ENCODE peak calls at places on chromosomes 2 and 18, in eight cellular contexts. G, S, C, N, P, M, O and D are unnamed samples.

GRCh38 chr2:136322436-136322835 is 204.5 kb upstream of the CXCR4 start:
- DNase-seq in M (no peak), P (no peak), S (no peak), O (no peak), C (no peak), N (no peak), G (no peak), D (no peak)

GRCh38 chr2:160062283-160063005 is at the start of gene PLA2R1:
- DNase-seq in S (peak; percentile 49), O (no peak), M (no peak), P (peak; percentile 72), C (peak; percentile 52), N (no peak), G (no peak), D (no peak)

GRCh38 chr18:48405971-48406370 is 3.2 kb downstream of the ZBTB7C start:
- DNase-seq in S (no peak), M (no peak), N (no peak), G (no peak), C (no peak), P (no peak), O (no peak), D (no peak)

GRCh38 chr18:76410660-76411417 is 84.2 kb downstream of the ZNF516 start:
- DNase-seq in S (no peak), N (no peak), G (no peak), M (no peak), O (no peak), C (no peak), P (no peak), D (no peak)

GRCh38 chr2:72603481-72603880 is 222.4 kb downstream of the EXOC6B start:
- DNase-seq in M (no peak), N (no peak), S (no peak), G (no peak), C (peak; percentile 57), O (no peak), P (no peak), D (no peak)

GRCh38 chr2:216348909-216349308 is 23.4 kb downstream of the MARCHF4 start:
- DNase-seq in C (peak; percentile 88), M (no peak), O (no peak), P (no peak), S (no peak), N (no peak), G (no peak), D (no peak)

GRCh38 chr2:207041279-207041678 is 102.0 kb downstream of the CPO start:
- DNase-seq in M (no peak), C (peak; percentile 52), N (no peak), P (no peak), O (no peak), G (no peak), S (no peak), D (no peak)

GRCh38 chr2:70552501-70553333 is 909 bp downstream of the TGFA start:
- DNase-seq in M (peak; percentile 3), G (no peak), O (peak; percentile 2), C (no peak), N (no peak), S (no peak), P (peak; percentile 68), D (peak; percentile 57)

GRCh38 chr2:138267161-138267901 is 234.2 kb upstream of the SPOPL start:
- DNase-seq in P (no peak), G (no peak), N (no peak), O (no peak), C (peak; percentile 86), S (no peak), M (no peak), D (no peak)

GRCh38 chr2:160279813-160280465 is 79.9 kb upstream of the ITGB6 start:
- DNase-seq in M (no peak), N (no peak), P (no peak), S (no peak), C (peak; percentile 62), O (no peak), G (no peak), D (no peak)

GRCh38 chr18:2847341-2848144 is 737 bp downstream of the EMILIN2 start:
- DNase-seq in M (peak; percentile 4), S (peak; percentile 17), G (no peak), N (no peak), P (peak; percentile 62), C (peak; percentile 27), O (no peak), D (no peak)

GRCh38 chr18:44945847-44946490 is 265.3 kb downstream of the SETBP1 start:
- DNase-seq in N (no peak), G (no peak), O (peak; percentile 5), M (no peak), C (no peak), P (no peak), S (no peak), D (peak; percentile 97)

GRCh38 chr2:236974206-236974605 is 111.5 kb upstream of the COPS8 start:
- DNase-seq in C (no peak), G (no peak), O (no peak), P (no peak), N (no peak), M (no peak), S (no peak), D (no peak)

GRCh38 chr2:136284226-136285119 is 166.5 kb upstream of the CXCR4 start:
- DNase-seq in S (no peak), G (no peak), P (no peak), O (no peak), M (no peak), N (no peak), C (no peak), D (no peak)

GRCh38 chr2:121472465-121472993 is 58.2 kb upstream of the RNU4ATAC start:
- DNase-seq in M (no peak), C (no peak), S (no peak), N (no peak), G (no peak), P (no peak), O (no peak), D (no peak)

GRCh38 chr2:108413731-108414130 is 35.3 kb upstream of the GCC2 start:
- DNase-seq in S (no peak), O (no peak), N (no peak), P (no peak), G (no peak), C (no peak), M (no peak), D (no peak)

GRCh38 chr18:49628993-49629795 is 67.3 kb downstream of the LIPG start:
- DNase-seq in M (no peak), G (no peak), O (no peak), C (no peak), P (peak; percentile 65), N (no peak), S (no peak), D (no peak)

GRCh38 chr18:75334869-75335268 is 92.6 kb downstream of the SMIM21 start:
- DNase-seq in P (no peak), M (no peak), G (no peak), S (no peak), N (no peak), O (no peak), C (no peak), D (no peak)

GRCh38 chr2:110869472-110870446 is 137.4 kb downstream of the ACOXL start:
- DNase-seq in C (peak; percentile 72), M (no peak), N (no peak), P (no peak), S (no peak), G (no peak), O (no peak), D (no peak)

GRCh38 chr2:102932521-102932920 is 170.7 kb downstream of the TMEM182 start:
- DNase-seq in P (no peak), O (peak; percentile 84), N (no peak), C (no peak), G (no peak), S (no peak), M (no peak), D (no peak)

GRCh38 chr18:23890589-23890988 is 124.0 kb upstream of the TTC39C start:
- DNase-seq in N (no peak), M (no peak), C (peak; percentile 78), O (no peak), S (no peak), G (no peak), P (no peak), D (no peak)

GRCh38 chr2:121351521-121352318 is 66.7 kb upstream of the TFCP2L1 start:
- DNase-seq in O (no peak), M (no peak), P (no peak), S (no peak), N (no peak), G (no peak), C (no peak), D (no peak)

GRCh38 chr2:157420771-157421323 is 23.0 kb downstream of the CYTIP start:
- DNase-seq in N (no peak), C (no peak), M (no peak), P (no peak), S (no peak), G (no peak), O (no peak), D (no peak)

GRCh38 chr2:194203898-194204297 is 1453.1 kb upstream of the SLC39A10 start:
- DNase-seq in M (no peak), O (no peak), G (no peak), C (peak; percentile 24), N (no peak), S (no peak), P (no peak), D (no peak)